ENCODE peak calls at places on chromosomes 11 and 22, in six cellular contexts. D is left ventricle myocardium superior; G is central memory CD8-positive, alpha-beta T cell; Y is foreskin fibroblast; K is CD4-positive, alpha-beta memory T cell; R is activated naive CD4-positive, alpha-beta T cell treated with anti-CD3 and anti-CD28 coated beads, Interleukin-2, amount 10 ng/mL, durations not matched to agents 7 days and 5 days. V is an unnamed sample.

GRCh38 chr22:45224331-45224730 is 16.4 kb downstream of the KIAA0930 start:
- DNase-seq in D (no peak), G (no peak), Y (no peak), K (no peak), R (no peak), V (no peak)

GRCh38 chr11:45658292-45658991 is 7.0 kb downstream of the CHST1 start:
- DNase-seq in D (peak; percentile 83), G (no peak), Y (peak; percentile 52), K (no peak), R (peak; percentile 14), V (peak; percentile 92)

GRCh38 chr22:37187552-37187890 is 526 bp downstream of the C1QTNF6 start:
- DNase-seq in D (no peak), G (no peak), Y (peak; percentile 74), K (no peak), R (no peak), V (no peak)

GRCh38 chr11:11157201-11157600 is 195.8 kb downstream of the CSNK2A3 start:
- DNase-seq in D (peak; percentile 44), G (no peak), Y (peak; percentile 32), K (peak; percentile 46), R (peak; percentile 73), V (no peak)

GRCh38 chr11:100356035-100356434 is 331.1 kb upstream of the ARHGAP42 start:
- DNase-seq in D (no peak), G (no peak), Y (no peak), K (no peak), R (no peak), V (no peak)

GRCh38 chr11:80724366-80724765 is 1283.5 kb upstream of the TENM4 start:
- DNase-seq in D (no peak), G (no peak), Y (no peak), K (no peak), R (no peak), V (no peak)

GRCh38 chr11:120336641-120337132 is 474 bp downstream of the ARHGEF12 start:
- DNase-seq in D (peak; percentile 75), G (no peak), Y (peak; percentile 70), K (peak; percentile 31), R (no peak), V (no peak)

GRCh38 chr11:130025371-130025770 is 22.7 kb upstream of the PRDM10 start:
- DNase-seq in D (no peak), G (no peak), Y (no peak), K (no peak), R (no peak), V (no peak)

GRCh38 chr11:70889411-70889810 is 363.0 kb downstream of the SHANK2 start:
- DNase-seq in D (no peak), G (no peak), Y (no peak), K (no peak), R (no peak), V (peak; percentile 52)

GRCh38 chr11:20949585-20949984 is 280.2 kb downstream of the NELL1 start:
- DNase-seq in D (no peak), G (no peak), Y (no peak), K (no peak), R (no peak), V (no peak)

GRCh38 chr11:27882066-27882697 is 181.9 kb upstream of the BDNF start:
- DNase-seq in D (no peak), G (no peak), Y (no peak), K (no peak), R (no peak), V (no peak)

GRCh38 chr11:107712342-107712741 is 486 bp upstream of the SLN start:
- DNase-seq in D (no peak), G (no peak), Y (no peak), K (no peak), R (no peak), V (no peak)

GRCh38 chr11:126426820-126427749 is 71.6 kb downstream of the ST3GAL4 start:
- DNase-seq in D (no peak), G (no peak), Y (peak; percentile 24), K (no peak), R (no peak), V (no peak)

GRCh38 chr11:4467811-4468606 is 14.4 kb upstream of the OR52K1 start:
- DNase-seq in D (no peak), G (no peak), Y (no peak), K (no peak), R (no peak), V (no peak)

GRCh38 chr11:10601722-10602281 is 33.3 kb upstream of the LYVE1 start:
- DNase-seq in D (peak; percentile 61), G (no peak), Y (no peak), K (no peak), R (no peak), V (peak; percentile 64)

GRCh38 chr11:9396752-9397151 is 12.3 kb downstream of the IPO7 start:
- DNase-seq in D (no peak), G (no peak), Y (no peak), K (no peak), R (no peak), V (no peak)

GRCh38 chr11:96230686-96231085 is 112.3 kb downstream of the MAML2 start:
- DNase-seq in D (no peak), G (no peak), Y (no peak), K (no peak), R (no peak), V (no peak)

GRCh38 chr11:67213251-67213650 is 53.0 kb upstream of the GRK2 start:
- DNase-seq in D (no peak), G (no peak), Y (no peak), K (no peak), R (no peak), V (no peak)

GRCh38 chr11:117193130-117194020 is 5.8 kb upstream of the TAGLN start:
- DNase-seq in D (no peak), G (no peak), Y (no peak), K (no peak), R (no peak), V (peak; percentile 48)

GRCh38 chr11:94275961-94276360 is 28.4 kb upstream of the IZUMO1R start:
- DNase-seq in D (no peak), G (no peak), Y (no peak), K (no peak), R (no peak), V (no peak)

GRCh38 chr22:20159088-20159487 is 8.2 kb upstream of the CCDC188 start:
- DNase-seq in D (no peak), G (no peak), Y (no peak), K (no peak), R (no peak), V (no peak)

GRCh38 chr11:30316237-30316636 is 6.7 kb upstream of the ARL14EP start:
- DNase-seq in D (no peak), G (no peak), Y (no peak), K (no peak), R (no peak), V (no peak)

GRCh38 chr11:118607401-118608267 is at the start of gene PHLDB1:
- DNase-seq in D (peak; percentile 81), G (no peak), Y (peak; percentile 89), K (peak; percentile 53), R (peak; percentile 59), V (peak; percentile 91)

GRCh38 chr11:104625246-104625645 is 273.0 kb downstream of the CASP12 start:
- DNase-seq in D (no peak), G (no peak), Y (peak; percentile 75), K (no peak), R (no peak), V (no peak)

GRCh38 chr11:132802932-132803331 is 729.4 kb downstream of the OPCML start:
- DNase-seq in D (no peak), G (no peak), Y (no peak), K (no peak), R (no peak), V (no peak)

GRCh38 chr11:130580372-130580771 is 131.9 kb downstream of the ADAMTS15 start:
- DNase-seq in D (peak; percentile 55), G (no peak), Y (peak; percentile 86), K (no peak), R (no peak), V (no peak)